ENCODE peak calls at places on chromosomes 4 and X, in five cellular contexts. One of them, this sample, is unnamed.

GRCh38 chr4:7987148-7987989 is 47.7 kb upstream of the AFAP1 start:
- DNase-seq in EH: peak
- DNase-seq in activated gamma-delta T cell: no peak
- DNase-seq in neural crest cell: peak
- DNase-seq in activated naive CD4-positive, alpha-beta T cell treated with Interleukin-2 at 50 U/mL for 16 hours: peak
- DNase-seq in this sample: peak

GRCh38 chr4:105227054-105227453 is 80.4 kb downstream of the TET2 start:
- DNase-seq in EH: no peak
- DNase-seq in activated gamma-delta T cell: no peak
- DNase-seq in neural crest cell: no peak
- DNase-seq in activated naive CD4-positive, alpha-beta T cell treated with Interleukin-2 at 50 U/mL for 16 hours: no peak
- DNase-seq in this sample: no peak

GRCh38 chr4:8442596-8443358 is 2.2 kb downstream of the TRMT44 start:
- DNase-seq in EH: peak
- DNase-seq in activated gamma-delta T cell: no peak
- DNase-seq in neural crest cell: no peak
- DNase-seq in activated naive CD4-positive, alpha-beta T cell treated with Interleukin-2 at 50 U/mL for 16 hours: no peak
- DNase-seq in this sample: no peak

GRCh38 chr4:8645753-8646124 is 53.2 kb downstream of the CPZ start:
- DNase-seq in EH: no peak
- DNase-seq in activated gamma-delta T cell: no peak
- DNase-seq in neural crest cell: no peak
- DNase-seq in activated naive CD4-positive, alpha-beta T cell treated with Interleukin-2 at 50 U/mL for 16 hours: no peak
- DNase-seq in this sample: no peak

GRCh38 chrX:30349946-30350345 is 40.8 kb upstream of the NR0B1 start:
- DNase-seq in EH: no peak
- DNase-seq in activated gamma-delta T cell: no peak
- DNase-seq in neural crest cell: no peak
- DNase-seq in activated naive CD4-positive, alpha-beta T cell treated with Interleukin-2 at 50 U/mL for 16 hours: no peak
- DNase-seq in this sample: no peak

GRCh38 chr4:170047774-170048354 is 21.7 kb upstream of the MFAP3L start:
- DNase-seq in EH: peak
- DNase-seq in activated gamma-delta T cell: no peak
- DNase-seq in neural crest cell: peak
- DNase-seq in activated naive CD4-positive, alpha-beta T cell treated with Interleukin-2 at 50 U/mL for 16 hours: peak
- DNase-seq in this sample: peak

GRCh38 chrX:85994228-85994627 is 53.1 kb downstream of the CHM start:
- DNase-seq in EH: peak
- DNase-seq in activated gamma-delta T cell: no peak
- DNase-seq in neural crest cell: no peak
- DNase-seq in activated naive CD4-positive, alpha-beta T cell treated with Interleukin-2 at 50 U/mL for 16 hours: no peak
- DNase-seq in this sample: no peak

GRCh38 chrX:150761819-150762216 is 68.6 kb downstream of the MTMR1 start:
- DNase-seq in EH: no peak
- DNase-seq in activated gamma-delta T cell: no peak
- DNase-seq in neural crest cell: no peak
- DNase-seq in activated naive CD4-positive, alpha-beta T cell treated with Interleukin-2 at 50 U/mL for 16 hours: no peak
- DNase-seq in this sample: no peak

GRCh38 chr4:40354158-40354557 is 19.0 kb downstream of the CHRNA9 start:
- DNase-seq in EH: no peak
- DNase-seq in activated gamma-delta T cell: no peak
- DNase-seq in neural crest cell: no peak
- DNase-seq in activated naive CD4-positive, alpha-beta T cell treated with Interleukin-2 at 50 U/mL for 16 hours: no peak
- DNase-seq in this sample: no peak

GRCh38 chrX:14125451-14125850 is 95.8 kb upstream of the GEMIN8 start:
- DNase-seq in EH: no peak
- DNase-seq in activated gamma-delta T cell: no peak
- DNase-seq in neural crest cell: no peak
- DNase-seq in activated naive CD4-positive, alpha-beta T cell treated with Interleukin-2 at 50 U/mL for 16 hours: no peak
- DNase-seq in this sample: no peak

GRCh38 chr4:87219648-87220093 is 747 bp downstream of the KLHL8 start:
- DNase-seq in EH: peak
- DNase-seq in activated gamma-delta T cell: peak
- DNase-seq in neural crest cell: peak
- DNase-seq in activated naive CD4-positive, alpha-beta T cell treated with Interleukin-2 at 50 U/mL for 16 hours: peak
- DNase-seq in this sample: peak

This sample was measured in EL.